ENCODE peak calls at places on chromosomes 3 and 15, in nine cellular contexts. J is activated CD8-positive, alpha-beta memory T cell treated with anti-CD3 and anti-CD28 coated beads, Interleukin-2, amount 50 U/mL, for 4 hours; Z is GDM1; I is activated CD4-positive, alpha-beta memory T cell treated with anti-CD3 and anti-CD28 coated beads, Interleukin-2, amount 10 ng/mL, durations not matched to agents 7 days and 5 days; W is fibroblast of pulmonary artery; X is astrocyte; K is activated T-cell treated with anti-CD3 and anti-CD28 coated beads for 48 hours; O is GM04503; Q is BJ. A is an unnamed sample.

GRCh38 chr3:43009547-43009946 is 30.4 kb downstream of the GASK1A start:
- DNase-seq in J (no peak), Z (no peak), I (no peak), W (no peak), X (no peak), K (no peak), O (no peak), Q (no peak), A (no peak)

GRCh38 chr15:60912984-60913697 is 316.0 kb downstream of the RORA start:
- DNase-seq in J (no peak), Z (no peak), I (no peak), W (peak; percentile 52), X (no peak), K (no peak), O (no peak), Q (no peak), A (no peak)

GRCh38 chr3:67940200-67940952 is 286.0 kb upstream of the SUCLG2 start:
- DNase-seq in J (no peak), Z (no peak), I (no peak), W (peak; percentile 5), X (no peak), K (no peak), O (no peak), Q (no peak), A (peak; percentile 58)

GRCh38 chr3:109178701-109179100 is 42.2 kb downstream of the C3orf85 start:
- DNase-seq in J (no peak), Z (no peak), I (no peak), W (no peak), X (no peak), K (no peak), O (no peak), Q (no peak), A (no peak)

GRCh38 chr3:15220661-15221060 is 14.6 kb downstream of the CAPN7 start:
- DNase-seq in J (no peak), Z (no peak), I (no peak), W (no peak), X (no peak), K (no peak), O (no peak), Q (no peak), A (no peak)

GRCh38 chr3:139457066-139457465 is 19.2 kb downstream of the RBP2 start:
- DNase-seq in J (no peak), Z (no peak), I (no peak), W (no peak), X (no peak), K (no peak), O (no peak), Q (no peak), A (no peak)

GRCh38 chr15:55555089-55555488 is 33.1 kb downstream of the PYGO1 start:
- DNase-seq in J (no peak), Z (no peak), I (no peak), W (no peak), X (no peak), K (no peak), O (no peak), Q (no peak), A (no peak)

GRCh38 chr15:57780461-57780860 is 73.9 kb downstream of the POLR2M start:
- DNase-seq in J (no peak), Z (no peak), I (no peak), W (no peak), X (no peak), K (no peak), O (no peak), Q (no peak), A (no peak)

GRCh38 chr3:55505776-55506175 is 18.7 kb upstream of the WNT5A start:
- DNase-seq in J (no peak), Z (no peak), I (no peak), W (no peak), X (no peak), K (no peak), O (no peak), Q (no peak), A (no peak)

GRCh38 chr3:123909785-123910184 is 25.7 kb upstream of the MYLK start:
- DNase-seq in J (no peak), Z (no peak), I (no peak), W (no peak), X (no peak), K (no peak), O (no peak), Q (no peak), A (no peak)

GRCh38 chr3:278300-279064 is 81.9 kb downstream of the CHL1 start:
- DNase-seq in J (no peak), Z (no peak), I (no peak), W (no peak), X (no peak), K (no peak), O (no peak), Q (no peak), A (no peak)

GRCh38 chr3:85360742-85361387 is 402.1 kb downstream of the CADM2 start:
- DNase-seq in J (no peak), Z (peak; percentile 21), I (no peak), W (peak; percentile 13), X (peak; percentile 14), K (no peak), O (no peak), Q (no peak), A (peak; percentile 58)

GRCh38 chr3:33722186-33722585 is 4.1 kb upstream of the CLASP2 start:
- DNase-seq in J (no peak), Z (no peak), I (no peak), W (no peak), X (peak; percentile 36), K (no peak), O (no peak), Q (no peak), A (no peak)

GRCh38 chr3:138496436-138496835 is 62.0 kb downstream of the ESYT3 start:
- DNase-seq in J (no peak), Z (no peak), I (no peak), W (no peak), X (no peak), K (no peak), O (no peak), Q (no peak), A (no peak)

GRCh38 chr15:39511915-39512260 is 69.0 kb upstream of the THBS1 start:
- DNase-seq in J (no peak), Z (no peak), I (no peak), W (peak; percentile 76), X (peak; percentile 48), K (no peak), O (no peak), Q (no peak), A (no peak)

GRCh38 chr3:149599236-149599635 is 58.6 kb downstream of the WWTR1 start:
- DNase-seq in J (no peak), Z (no peak), I (no peak), W (peak; percentile 69), X (peak; percentile 85), K (no peak), O (no peak), Q (no peak), A (no peak)

GRCh38 chr3:32973982-32974381 is 22.5 kb downstream of the CCR4 start:
- DNase-seq in J (no peak), Z (no peak), I (peak; percentile 64), W (no peak), X (peak; percentile 6), K (no peak), O (no peak), Q (no peak), A (no peak)

GRCh38 chr3:161406594-161407555 is 35.6 kb upstream of the SPTSSB start:
- DNase-seq in J (no peak), Z (no peak), I (no peak), W (no peak), X (no peak), K (no peak), O (no peak), Q (no peak), A (no peak)

GRCh38 chr3:143727391-143727790 is 120.9 kb downstream of the SLC9A9 start:
- DNase-seq in J (no peak), Z (no peak), I (no peak), W (peak; percentile 1), X (no peak), K (no peak), O (no peak), Q (peak; percentile 9), A (no peak)

GRCh38 chr3:14145670-14146380 is 21.0 kb downstream of the TMEM43 start:
- DNase-seq in J (no peak), Z (no peak), I (no peak), W (no peak), X (no peak), K (no peak), O (no peak), Q (no peak), A (no peak)

GRCh38 chr3:67109651-67110204 is 111.6 kb downstream of the KBTBD8 start:
- DNase-seq in J (no peak), Z (no peak), I (no peak), W (peak; percentile 79), X (peak; percentile 49), K (no peak), O (peak; percentile 28), Q (peak; percentile 39), A (peak; percentile 59)

GRCh38 chr3:141302364-141303141 is 65.8 kb upstream of the ZBTB38 start:
- DNase-seq in J (no peak), Z (no peak), I (no peak), W (peak; percentile 71), X (peak; percentile 33), K (no peak), O (peak; percentile 58), Q (peak; percentile 59), A (no peak)

GRCh38 chr15:88399021-88399685 is 68.0 kb downstream of the MRPL46 start:
- DNase-seq in J (no peak), Z (no peak), I (no peak), W (no peak), X (no peak), K (no peak), O (no peak), Q (no peak), A (no peak)

GRCh38 chr3:113441051-113441770 is at the start of gene CFAP44:
- DNase-seq in J (peak; percentile 61), Z (no peak), I (peak; percentile 38), W (peak; percentile 79), X (peak; percentile 45), K (peak; percentile 43), O (no peak), Q (peak; percentile 10), A (no peak)

GRCh38 chr3:197907196-197907595 is 42.8 kb upstream of the RPL35A start:
- DNase-seq in J (no peak), Z (no peak), I (no peak), W (no peak), X (no peak), K (no peak), O (no peak), Q (no peak), A (no peak)

GRCh38 chr3:72938471-72939265 is 50.8 kb downstream of the GXYLT2 start:
- DNase-seq in J (no peak), Z (no peak), I (peak; percentile 21), W (peak; percentile 100), X (peak; percentile 98), K (no peak), O (peak; percentile 95), Q (peak; percentile 90), A (peak; percentile 94)

A was measured in AML-193.